ENCODE peak calls at places on chromosomes 12 and 14, in nine cellular contexts. B is HCT116, P is PC-3, N is MM.1S, X is GM23338, I is SK-N-SH, E is neural progenitor cell, Y is hepatocyte, S is OCI-LY7. G is an unnamed sample.

GRCh38 chr12:25135531-25136154 is 59.3 kb downstream of the DNAI7 start:
- DNase-seq in B (peak; percentile 8), P (no peak), N (no peak), X (peak; percentile 85), I (no peak), E (peak; percentile 28), Y (no peak), S (peak; percentile 53), G (no peak)

GRCh38 chr12:86724716-86725115 is 468.5 kb upstream of the MGAT4C start:
- DNase-seq in B (no peak), P (no peak), N (no peak), X (no peak), I (no peak), E (no peak), Y (no peak), S (no peak), G (peak; percentile 79)

GRCh38 chr12:75177997-75178396 is 31.6 kb downstream of the KCNC2 start:
- DNase-seq in B (peak; percentile 86), P (peak; percentile 92), N (no peak), X (no peak), I (no peak), E (no peak), Y (peak; percentile 19), S (no peak), G (peak; percentile 91)

GRCh38 chr12:6383572-6384498 is at the start of gene LTBR:
- DNase-seq in B (no peak), P (peak; percentile 87), N (no peak), X (peak; percentile 83), I (no peak), E (peak; percentile 49), Y (peak; percentile 95), S (no peak), G (peak; percentile 98)

GRCh38 chr14:37598085-37598972 is 2.9 kb downstream of the TTC6 start:
- DNase-seq in B (no peak), P (peak; percentile 75), N (no peak), X (peak; percentile 37), I (no peak), E (peak; percentile 47), Y (peak; percentile 59), S (no peak), G (no peak)

GRCh38 chr12:101670007-101670671 is 27.3 kb upstream of the CHPT1 start:
- DNase-seq in B (peak; percentile 62), P (peak; percentile 54), N (peak; percentile 8), X (peak; percentile 59), I (peak; percentile 19), E (peak; percentile 50), Y (peak; percentile 50), S (peak; percentile 75), G (peak; percentile 54)

GRCh38 chr12:127393896-127394295 is 873.1 kb upstream of the TMEM132C start:
- DNase-seq in B (no peak), P (peak; percentile 96), N (no peak), X (no peak), I (no peak), E (no peak), Y (no peak), S (no peak), G (peak; percentile 97)

GRCh38 chr14:102924632-102925588 is 2.4 kb downstream of the AMN start:
- DNase-seq in B (no peak), P (no peak), N (no peak), X (peak; percentile 44), I (no peak), E (no peak), Y (no peak), S (no peak), G (no peak)

GRCh38 chr14:101604935-101605767 is 43.9 kb downstream of the DIO3 start:
- DNase-seq in B (no peak), P (no peak), N (no peak), X (no peak), I (no peak), E (no peak), Y (no peak), S (no peak), G (no peak)

GRCh38 chr12:6083606-6084005 is 40.9 kb downstream of the VWF start:
- DNase-seq in B (no peak), P (no peak), N (no peak), X (no peak), I (no peak), E (no peak), Y (no peak), S (no peak), G (no peak)

GRCh38 chr12:75560167-75560566 is 48.8 kb upstream of the KRR1 start:
- DNase-seq in B (no peak), P (peak; percentile 63), N (peak; percentile 20), X (peak; percentile 17), I (peak; percentile 7), E (no peak), Y (peak; percentile 42), S (peak; percentile 31), G (peak; percentile 42)

GRCh38 chr12:3491938-3492867 is 1.2 kb downstream of the PRMT8 start:
- DNase-seq in B (no peak), P (peak; percentile 46), N (peak; percentile 42), X (peak; percentile 91), I (peak; percentile 80), E (peak; percentile 95), Y (peak; percentile 91), S (no peak), G (peak; percentile 74)

GRCh38 chr14:63787995-63788946 is 60.4 kb upstream of the SGPP1 start:
- DNase-seq in B (no peak), P (no peak), N (no peak), X (no peak), I (no peak), E (peak; percentile 14), Y (no peak), S (no peak), G (no peak)
- TF ChIP-seq EZH2phosphoT487 in B (no peak), P (no peak), N (no peak), X (no peak), I (no peak), E (no peak), Y (no peak), S (no peak), G (no peak)

GRCh38 chr12:9198012-9198411 is 10.2 kb downstream of the PZP start:
- DNase-seq in B (no peak), P (no peak), N (no peak), X (no peak), I (no peak), E (no peak), Y (no peak), S (no peak), G (no peak)
- H2AFZ ChIP-seq in B (no peak overlapping the region), P (no peak overlapping the region), N (no peak overlapping the region), X (no peak overlapping the region), I (no peak overlapping the region), E (no peak overlapping the region), Y (no peak overlapping the region), S (no peak overlapping the region), G (no peak overlapping the region)

GRCh38 chr12:12562016-12562483 is 613 bp downstream of the DUSP16 start:
- DNase-seq in B (no peak), P (peak; percentile 4), N (peak; percentile 30), X (peak; percentile 62), I (no peak), E (peak; percentile 78), Y (peak; percentile 69), S (peak; percentile 46), G (peak; percentile 69)
- TF ChIP-seq EZH2phosphoT487 in B (no peak), P (no peak), N (no peak), X (no peak), I (no peak), E (no peak), Y (no peak), S (no peak), G (no peak)

GRCh38 chr14:68822132-68822651 is 29.3 kb upstream of the ZFP36L1 start:
- DNase-seq in B (no peak), P (no peak), N (no peak), X (no peak), I (peak; percentile 9), E (no peak), Y (no peak), S (peak; percentile 75), G (no peak)
- H2AFZ ChIP-seq in B (no peak overlapping the region), P (no peak overlapping the region), N (no peak overlapping the region), X (no peak overlapping the region), I (no peak overlapping the region), E (no peak overlapping the region), Y (no peak overlapping the region), S (peak overlapping the region; percentile 82), G (no peak overlapping the region)

GRCh38 chr12:26869908-26870459 is 37.0 kb upstream of the ITPR2 start:
- DNase-seq in B (no peak), P (no peak), N (peak; percentile 61), X (peak; percentile 23), I (no peak), E (no peak), Y (no peak), S (no peak), G (no peak)
- TF ChIP-seq EZH2phosphoT487 in B (no peak), P (no peak), N (no peak), X (no peak), I (no peak), E (no peak), Y (no peak), S (no peak), G (no peak)